ENCODE peak calls at places on chromosomes 1 and 21, in four cellular contexts. U, I, H and A are unnamed samples.
A peak's percentile ranks its signal among the peaks of the same experiment; 100 is the strongest.

GRCh38 chr1:203702130-203702577 is 62.8 kb upstream of the LAX1 start:
- DNase-seq in U (peak; percentile 86), I (peak; percentile 59), H (peak; percentile 82), A (peak; percentile 92)

GRCh38 chr1:46800742-46801141 is 1.9 kb downstream of the CYP4B1 start:
- DNase-seq in U (no peak), I (no peak), H (no peak), A (no peak)

GRCh38 chr1:8315573-8316475 is 2.1 kb upstream of the SLC45A1 start:
- DNase-seq in U (peak; percentile 78), I (no peak), H (no peak), A (peak; percentile 82)

GRCh38 chr1:213123532-213123931 is 72.5 kb downstream of the RPS6KC1 start:
- DNase-seq in U (no peak), I (no peak), H (no peak), A (no peak)

GRCh38 chr1:184158911-184159701 is 107.6 kb downstream of the TSEN15 start:
- DNase-seq in U (peak; percentile 19), I (no peak), H (no peak), A (no peak)

GRCh38 chr1:209884665-209885117 is 53.3 kb upstream of the SYT14 start:
- DNase-seq in U (no peak), I (peak; percentile 69), H (no peak), A (no peak)

GRCh38 chr21:45973475-45974072 is 8.0 kb upstream of the COL6A1 start:
- DNase-seq in U (peak; percentile 81), I (peak; percentile 90), H (peak; percentile 88), A (no peak)

GRCh38 chr1:9434247-9434646 is 105.0 kb upstream of the SLC25A33 start:
- DNase-seq in U (no peak), I (no peak), H (no peak), A (no peak)

GRCh38 chr1:33349778-33350610 is 29.1 kb upstream of the A3GALT2 start:
- DNase-seq in U (peak; percentile 87), I (peak; percentile 86), H (peak; percentile 87), A (peak; percentile 91)

GRCh38 chr1:76264642-76265041 is 190.1 kb downstream of the ST6GALNAC3 start:
- DNase-seq in U (no peak), I (no peak), H (no peak), A (no peak)

GRCh38 chr1:109785446-109786106 is 21.9 kb upstream of the EPS8L3 start:
- DNase-seq in U (no peak), I (no peak), H (no peak), A (peak; percentile 28)

GRCh38 chr1:70459502-70460225 is 48.6 kb downstream of the CTH start:
- DNase-seq in U (no peak), I (peak; percentile 19), H (no peak), A (no peak)

DNA sequence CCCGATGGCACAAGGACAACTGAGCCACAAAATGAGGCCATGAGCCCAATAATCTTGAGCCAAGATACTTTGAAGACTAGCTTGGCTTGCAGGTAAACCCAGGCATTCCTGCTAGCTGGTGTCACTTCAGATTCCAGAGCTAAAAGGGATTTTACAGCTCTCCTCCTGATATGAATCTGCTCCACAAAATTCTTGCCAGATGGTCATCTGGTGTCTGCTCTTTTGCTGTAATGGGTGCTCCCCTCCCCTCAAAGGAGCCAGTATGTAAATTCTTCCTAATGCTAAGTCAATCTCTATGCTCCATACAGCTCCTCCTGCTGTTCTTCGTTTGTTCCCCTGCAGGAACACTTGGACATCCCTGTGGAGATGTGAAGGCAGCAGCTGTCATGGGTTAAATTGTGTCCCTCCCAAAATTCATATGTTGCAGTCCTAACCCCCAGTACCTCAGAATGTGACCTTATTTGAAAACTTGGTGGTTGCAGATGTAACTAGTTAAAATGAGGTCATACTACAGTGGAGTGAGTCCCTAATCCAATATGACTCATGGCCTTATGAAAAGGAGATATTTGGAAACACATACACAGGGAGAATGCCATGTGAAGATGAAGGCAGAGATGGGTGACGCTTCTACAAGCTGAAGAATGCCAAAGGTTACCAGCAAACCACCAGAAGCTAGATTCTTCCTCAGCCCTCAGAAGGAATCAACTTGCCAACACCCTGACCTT is 180.6 kb upstream of the PALMD start:
- DNase-seq in U (no peak), I (no peak), H (peak; percentile 68), A (no peak)
- TF ChIP-seq CTCF in U (no peak), I (no peak), H (peak; percentile 20), A (no peak)

DNA sequence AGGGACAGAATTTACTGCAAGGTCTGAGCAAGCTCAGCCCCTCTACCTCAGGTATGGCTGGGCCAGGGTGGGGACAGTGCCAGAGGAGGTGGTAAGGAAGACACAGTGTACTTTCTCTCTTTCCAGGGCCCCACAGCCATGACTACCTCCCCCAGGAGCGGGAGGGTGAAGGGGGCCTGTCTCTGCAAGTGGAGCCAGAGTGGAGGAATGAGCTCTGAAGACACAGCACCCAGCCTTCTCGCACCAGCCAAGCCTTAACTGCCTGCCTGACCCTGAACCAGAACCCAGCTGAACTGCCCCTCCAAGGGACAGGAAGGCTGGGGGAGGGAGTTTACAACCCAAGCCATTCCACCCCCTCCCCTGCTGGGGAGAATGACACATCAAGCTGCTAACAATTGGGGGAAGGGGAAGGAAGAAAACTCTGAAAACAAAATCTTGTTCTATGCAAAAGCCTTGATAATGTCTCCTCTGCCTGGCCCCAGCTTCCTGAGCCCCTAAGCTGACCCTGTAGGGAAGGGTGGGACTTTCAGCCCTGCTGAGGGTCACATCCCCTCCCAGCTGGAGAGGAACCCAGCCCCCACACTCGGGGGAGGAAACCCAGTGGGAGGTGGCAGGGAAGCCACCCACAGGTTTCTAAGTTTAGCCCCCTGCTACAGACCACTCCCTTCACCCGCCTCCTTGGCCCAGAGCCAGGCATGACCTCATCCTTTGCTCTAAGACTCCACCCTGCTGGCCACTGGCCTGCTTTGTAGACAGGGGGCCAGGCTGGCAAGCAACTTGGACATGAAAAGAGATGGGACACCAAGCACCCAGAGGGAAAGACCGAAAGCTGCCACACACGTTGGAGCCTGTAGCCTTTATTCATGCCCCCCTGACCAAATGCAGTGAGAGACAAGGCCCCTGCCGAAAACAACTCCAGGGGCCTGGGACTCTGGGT is 6.4 kb downstream of the RHOC start:
- DNase-seq in U (peak; percentile 82), I (peak; percentile 97), H (peak; percentile 93), A (peak; percentile 96)
- H3K36me3 ChIP-seq in U (peaks cover 4% of the 10 kb centered on the region), I (peaks cover 14% of the 10 kb centered on the region), H (peaks cover 56% of the 10 kb centered on the region), A (peaks cover 80% of the 10 kb centered on the region)

GRCh38 chr1:214816603-214817002 is 213.6 kb downstream of the CENPF start:
- DNase-seq in U (no peak), I (no peak), H (no peak), A (no peak)
- TF ChIP-seq CTCF in U (peak; percentile 37), I (no peak), H (no peak), A (peak; percentile 57)

DNA sequence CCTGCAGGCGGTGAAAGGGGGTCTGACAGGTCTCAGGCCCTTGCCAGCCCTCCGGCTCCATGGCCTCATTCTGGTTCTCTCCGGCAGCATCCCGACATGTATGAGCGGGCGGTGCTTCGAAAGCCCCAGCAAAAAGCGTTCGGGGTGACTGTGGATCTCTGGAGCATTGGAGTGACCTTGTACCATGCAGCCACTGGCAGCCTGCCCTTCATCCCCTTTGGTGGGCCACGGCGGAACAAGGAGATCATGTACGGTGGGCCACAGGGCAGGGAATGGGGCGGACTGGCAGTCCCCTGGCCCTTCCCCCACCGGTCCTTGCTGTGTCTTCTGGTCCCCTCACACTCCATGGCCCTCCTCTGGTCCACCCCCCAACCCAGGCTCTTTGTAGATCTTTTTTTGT is 6.3 kb downstream of the IKBKE start:
- DNase-seq in U (no peak), I (no peak), H (no peak), A (no peak)
- H3K36me3 ChIP-seq in U (no peaks in the 10 kb centered on the region), I (no peaks in the 10 kb centered on the region), H (no peaks in the 10 kb centered on the region), A (no peaks in the 10 kb centered on the region)

GRCh38 chr21:28793043-28793442 is 199.6 kb downstream of the LTN1 start:
- DNase-seq in U (peak; percentile 58), I (no peak), H (no peak), A (no peak)
- TF ChIP-seq CTCF in U (peak; percentile 63), I (peak; percentile 59), H (no peak), A (peak; percentile 73)

GRCh38 chr1:198268784-198269183 is 112.0 kb downstream of the NEK7 start:
- DNase-seq in U (no peak), I (no peak), H (no peak), A (no peak)
- H3K36me3 ChIP-seq in U (no peaks in the 10 kb centered on the region), I (no peaks in the 10 kb centered on the region), H (no peaks in the 10 kb centered on the region), A (no peaks in the 10 kb centered on the region)

GRCh38 chr1:161230762-161231161 is 4.9 kb downstream of the TOMM40L start:
- DNase-seq in U (no peak), I (no peak), H (no peak), A (no peak)

GRCh38 chr1:161227196-161227871 is 1.5 kb downstream of the TOMM40L start:
- DNase-seq in U (peak; percentile 92), I (peak; percentile 85), H (peak; percentile 90), A (peak; percentile 92)

GRCh38 chr1:161226759-161227158 is 899 bp downstream of the TOMM40L start:
- DNase-seq in U (no peak), I (no peak), H (no peak), A (no peak)

GRCh38 chr1:161228032-161228431 is 2.2 kb downstream of the TOMM40L start:
- DNase-seq in U (no peak), I (no peak), H (no peak), A (no peak)

DNA sequence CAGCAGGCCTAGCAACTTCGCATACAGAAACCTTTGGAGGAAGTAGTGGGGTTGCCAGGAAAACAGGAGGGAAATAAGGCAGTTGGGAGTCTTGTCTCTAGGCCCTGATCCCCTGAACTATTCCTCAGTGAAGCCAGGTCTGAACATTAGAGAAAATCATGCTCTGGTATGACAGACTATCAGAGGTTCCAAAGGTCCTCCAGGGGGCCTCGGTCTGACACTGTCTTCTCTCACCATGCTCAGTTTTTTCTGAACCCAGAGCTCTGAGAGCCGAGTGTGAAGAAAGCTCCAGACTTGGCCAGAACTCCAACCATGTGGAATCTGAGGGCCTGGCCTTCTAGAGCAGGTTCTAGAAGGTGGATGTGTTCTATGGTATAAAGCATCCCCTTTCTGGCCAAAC is 4.0 kb downstream of the TOMM40L start:
- DNase-seq in U (peak; percentile 65), I (no peak), H (no peak), A (peak; percentile 70)
- TF ChIP-seq CTCF in U (peak; percentile 46), I (peak; percentile 3), H (peak; percentile 47), A (peak; percentile 73)